ENCODE peak calls at places on chromosome 16, in ten cellular contexts. N is ascending aorta; B is aorta; X is NCI-H2081; M is HuH-7.5; P is stimulated activated naive CD8-positive, alpha-beta T cell treated with anti-CD3 and anti-CD28 coated beads, Interleukin-15, Interleukin-2, amounts not matched to agents 100 U/mL and 50 U/mL, for 24 hours; A is AG08395; J is activated T-helper 2 cell treated with anti-CD3 and anti-CD28 coated beads, Interferon-gamma antibody, Interleukin-2, Interleukin-4, amounts not matched to agents 10 μg/mL and 5 μg/mL and 100 μg/mL, durations not matched to agents 14 hours and 24 hours and 36 hours; Q is BE2C; L is T-helper 1 cell. K is an unnamed sample.

GRCh38 chr16:28846933-28847273 is 755 bp upstream of the TUFM start:
- DNase-seq in X (no peak), L (no peak), N (no peak), Q (no peak), A (peak; percentile 14), M (no peak), B (peak; percentile 50), J (peak; percentile 15), P (peak; percentile 39), K (no peak)

GRCh38 chr16:54633943-54634362 is 296.7 kb upstream of the IRX5 start:
- DNase-seq in L (no peak), J (no peak), B (peak; percentile 68), A (no peak), M (no peak), Q (peak; percentile 47), P (no peak), N (peak; percentile 84), X (no peak), K (no peak)

GRCh38 chr16:87202346-87202745 is 114.8 kb downstream of the C16orf95 start:
- DNase-seq in N (no peak), L (no peak), Q (no peak), B (no peak), A (peak; percentile 59), P (no peak), X (no peak), J (no peak), M (no peak), K (no peak)

GRCh38 chr16:1620391-1620790 is 8.2 kb downstream of the CRAMP1 start:
- DNase-seq in L (peak; percentile 20), J (no peak), P (no peak), M (no peak), X (no peak), N (no peak), B (no peak), A (no peak), Q (no peak), K (no peak)

GRCh38 chr16:87575027-87575804 is 27.1 kb upstream of the JPH3 start:
- DNase-seq in M (peak; percentile 63), Q (no peak), N (no peak), X (no peak), J (no peak), B (peak; percentile 19), L (no peak), A (no peak), P (no peak), K (no peak)

GRCh38 chr16:27198451-27199234 is 4.7 kb upstream of the KDM8 start:
- DNase-seq in Q (peak; percentile 83), L (no peak), A (no peak), N (no peak), X (no peak), B (no peak), P (no peak), J (no peak), M (no peak), K (no peak)

GRCh38 chr16:4322121-4323035 is 6.5 kb downstream of the GLIS2 start:
- DNase-seq in Q (no peak), B (peak; percentile 43), J (no peak), P (no peak), X (no peak), L (no peak), N (no peak), M (no peak), A (no peak), K (no peak)

GRCh38 chr16:65119905-65120341 is 1.9 kb downstream of the CDH11 start:
- DNase-seq in L (no peak), B (peak; percentile 47), P (no peak), X (no peak), Q (no peak), J (no peak), N (no peak), M (no peak), A (peak; percentile 56), K (no peak)

GRCh38 chr16:85819711-85820110 is 20.2 kb downstream of the COX4I1 start:
- DNase-seq in A (no peak), J (no peak), P (no peak), Q (no peak), B (peak; percentile 46), L (no peak), M (no peak), X (no peak), N (no peak), K (no peak)

GRCh38 chr16:84088695-84089395 is 27.9 kb downstream of the MBTPS1 start:
- DNase-seq in B (no peak), Q (peak; percentile 61), N (no peak), J (peak; percentile 60), A (no peak), L (peak; percentile 70), M (no peak), P (peak; percentile 64), X (no peak), K (peak; percentile 24)

GRCh38 chr16:1034230-1035065 is 38.1 kb upstream of the SSTR5 start:
- DNase-seq in A (no peak), X (no peak), M (no peak), N (no peak), P (no peak), L (no peak), Q (no peak), B (no peak), J (no peak), K (no peak)

GRCh38 chr16:88706288-88706964 is at the start of the genes CTU2 and RNF166:
- DNase-seq in Q (peak; percentile 95), X (peak; percentile 76), J (peak; percentile 89), M (peak; percentile 100), N (peak; percentile 94), A (peak; percentile 97), L (peak; percentile 89), B (peak; percentile 95), P (peak; percentile 98), K (peak; percentile 86)

GRCh38 chr16:10554569-10554968 is 25.8 kb downstream of the EMP2 start:
- DNase-seq in P (no peak), N (no peak), J (no peak), A (no peak), L (no peak), X (no peak), B (no peak), Q (no peak), M (no peak), K (no peak)

GRCh38 chr16:78362736-78363135 is 263.3 kb downstream of the WWOX start:
- DNase-seq in N (no peak), B (no peak), J (no peak), L (no peak), X (no peak), Q (no peak), A (no peak), M (no peak), P (no peak), K (no peak)

K was measured in effector CD8-positive, alpha-beta T cell.